ENCODE peak calls at places on chromosomes 16 and 17, in ten cellular contexts. B, X, P, F, L, D, J, U, E and O are unnamed samples.
A peak's percentile ranks its signal among the peaks of the same experiment; 100 is the strongest.

GRCh38 chr17:78337244-78338109 is 22.4 kb downstream of the SOCS3 start:
- DNase-seq in B (no peak), X (peak; percentile 93), P (no peak), F (no peak), L (peak; percentile 85), D (no peak), J (peak; percentile 64), U (no peak), E (no peak), O (no peak)

GRCh38 chr16:83992624-83993023 is 24.6 kb downstream of the NECAB2 start:
- DNase-seq in B (no peak), X (peak; percentile 71), P (peak; percentile 25), F (peak; percentile 71), L (no peak), D (peak; percentile 25), J (no peak), U (no peak), E (peak; percentile 71), O (peak; percentile 46)

GRCh38 chr17:79485991-79486390 is 124.9 kb downstream of the RBFOX3 start:
- DNase-seq in B (no peak), X (no peak), P (no peak), F (no peak), L (no peak), D (no peak), J (no peak), U (no peak), E (no peak), O (no peak)

GRCh38 chr17:40303009-40303657 is 5.8 kb upstream of the RARA start:
- DNase-seq in B (peak; percentile 54), X (peak; percentile 82), P (peak; percentile 93), F (peak; percentile 64), L (peak; percentile 64), D (peak; percentile 66), J (peak; percentile 62), U (no peak), E (no peak), O (no peak)

GRCh38 chr16:87194172-87194571 is 123.0 kb downstream of the C16orf95 start:
- DNase-seq in B (no peak), X (no peak), P (no peak), F (no peak), L (no peak), D (no peak), J (no peak), U (no peak), E (no peak), O (no peak)

GRCh38 chr16:58732545-58733247 is 1.4 kb downstream of the GOT2 start:
- DNase-seq in B (no peak), X (peak; percentile 42), P (no peak), F (no peak), L (no peak), D (no peak), J (no peak), U (no peak), E (no peak), O (no peak)

GRCh38 chr17:30790279-30790678 is 34.2 kb downstream of the CRLF3 start:
- DNase-seq in B (no peak), X (no peak), P (no peak), F (no peak), L (no peak), D (no peak), J (no peak), U (no peak), E (no peak), O (no peak)

GRCh38 chr17:63774982-63775290 is 966 bp downstream of the DDX42 start:
- DNase-seq in B (no peak), X (peak; percentile 21), P (no peak), F (no peak), L (no peak), D (no peak), J (no peak), U (no peak), E (no peak), O (no peak)

GRCh38 chr17:39118674-39119419 is 32.6 kb downstream of the PLXDC1 start:
- DNase-seq in B (no peak), X (no peak), P (no peak), F (no peak), L (no peak), D (no peak), J (no peak), U (no peak), E (no peak), O (no peak)

GRCh38 chr17:39122982-39123381 is 28.5 kb downstream of the PLXDC1 start:
- DNase-seq in B (no peak), X (no peak), P (no peak), F (no peak), L (no peak), D (no peak), J (no peak), U (no peak), E (no peak), O (no peak)

GRCh38 chr17:39125143-39125875 is 26.1 kb downstream of the PLXDC1 start:
- DNase-seq in B (no peak), X (no peak), P (no peak), F (no peak), L (no peak), D (no peak), J (no peak), U (no peak), E (no peak), O (no peak)

GRCh38 chr17:39123627-39124026 is 27.8 kb downstream of the PLXDC1 start:
- DNase-seq in B (no peak), X (no peak), P (no peak), F (no peak), L (no peak), D (no peak), J (no peak), U (peak; percentile 62), E (no peak), O (no peak)
- H3K4me3 ChIP-seq in B (no peak overlapping the region), X (no peak overlapping the region), P (no peak overlapping the region), F (no peak overlapping the region), L (no peak overlapping the region), D (no peak overlapping the region), J (no peak overlapping the region), U (no peak overlapping the region), E (no peak overlapping the region), O (no peak overlapping the region)

GRCh38 chr17:81480140-81480917 is 32.3 kb downstream of the ACTG1 start:
- DNase-seq in B (no peak), X (peak; percentile 76), P (peak; percentile 56), F (no peak), L (no peak), D (no peak), J (no peak), U (no peak), E (peak; percentile 60), O (no peak)

GRCh38 chr17:81479672-81480071 is 32.9 kb downstream of the ACTG1 start:
- DNase-seq in B (no peak), X (no peak), P (no peak), F (no peak), L (no peak), D (no peak), J (no peak), U (no peak), E (no peak), O (no peak)

GRCh38 chr17:81481815-81482505 is 30.6 kb downstream of the ACTG1 start:
- DNase-seq in B (no peak), X (no peak), P (no peak), F (no peak), L (no peak), D (no peak), J (no peak), U (no peak), E (no peak), O (no peak)

GRCh38 chr17:81482673-81483072 is 29.9 kb downstream of the ACTG1 start:
- DNase-seq in B (no peak), X (no peak), P (no peak), F (no peak), L (no peak), D (no peak), J (no peak), U (no peak), E (no peak), O (no peak)

GRCh38 chr17:81481011-81481799 is 31.4 kb downstream of the ACTG1 start:
- DNase-seq in B (peak; percentile 78), X (peak; percentile 46), P (peak; percentile 53), F (peak; percentile 44), L (peak; percentile 29), D (peak; percentile 44), J (peak; percentile 57), U (peak; percentile 68), E (peak; percentile 88), O (no peak)
- TF ChIP-seq POLR2A in B (no peak), X (no peak), P (no peak), F (no peak), L (no peak), D (no peak), J (no peak), U (no peak), E (no peak), O (no peak)

GRCh38 chr17:82242977-82243647 is 14.3 kb downstream of the SLC16A3 start:
- DNase-seq in B (peak; percentile 88), X (peak; percentile 83), P (peak; percentile 83), F (peak; percentile 86), L (no peak), D (peak; percentile 91), J (peak; percentile 65), U (peak; percentile 85), E (peak; percentile 86), O (peak; percentile 94)

GRCh38 chr17:82242698-82242976 is 13.8 kb downstream of the SLC16A3 start:
- DNase-seq in B (no peak), X (no peak), P (no peak), F (no peak), L (no peak), D (no peak), J (no peak), U (no peak), E (no peak), O (no peak)

GRCh38 chr17:82240506-82241182 is 11.8 kb downstream of the SLC16A3 start:
- DNase-seq in B (no peak), X (no peak), P (no peak), F (no peak), L (no peak), D (peak; percentile 38), J (no peak), U (no peak), E (no peak), O (no peak)

GRCh38 chr17:82241183-82241925 is 12.5 kb downstream of the SLC16A3 start:
- DNase-seq in B (peak; percentile 69), X (peak; percentile 36), P (peak; percentile 67), F (no peak), L (peak; percentile 50), D (peak; percentile 81), J (peak; percentile 68), U (peak; percentile 66), E (peak; percentile 91), O (peak; percentile 88)

DNA sequence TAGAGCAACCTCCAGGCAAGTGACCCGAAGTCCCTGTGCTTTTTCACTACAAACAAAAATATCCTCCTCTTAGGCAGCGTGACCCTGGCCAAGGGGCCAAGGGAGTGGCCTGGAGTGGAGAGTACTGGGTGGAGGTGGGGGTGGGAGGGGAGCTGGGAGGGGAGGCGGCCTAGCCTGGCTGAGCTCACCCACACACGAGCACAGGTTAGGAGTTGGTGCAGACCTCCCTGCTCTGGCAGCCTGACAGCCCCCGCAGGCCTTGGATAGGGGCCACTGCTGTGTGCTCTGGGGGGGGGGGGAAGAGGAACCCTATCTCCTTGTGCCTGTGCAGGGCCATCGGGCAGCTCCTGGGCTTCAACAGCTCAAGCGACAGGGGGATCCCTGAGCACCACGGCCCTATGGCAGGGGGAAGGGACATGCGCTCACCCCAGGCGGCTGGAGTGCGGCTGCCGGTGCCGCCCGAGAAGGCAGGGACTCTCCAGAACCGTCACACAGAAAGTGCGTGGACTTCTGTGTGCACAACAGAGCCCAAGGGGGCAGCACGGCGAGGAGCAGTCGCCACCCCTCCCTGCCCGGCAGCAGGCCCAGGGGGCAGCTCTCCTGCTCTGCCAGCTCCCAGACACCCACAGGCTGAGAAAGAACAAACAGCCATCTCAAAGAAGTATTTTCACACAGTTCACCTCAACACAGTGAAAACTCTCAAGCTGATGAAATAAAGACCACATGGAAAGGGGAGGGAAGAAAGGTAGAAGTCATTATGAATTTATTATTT is 13.3 kb downstream of the SLC16A3 start:
- DNase-seq in B (no peak), X (no peak), P (no peak), F (no peak), L (no peak), D (peak; percentile 82), J (peak; percentile 22), U (no peak), E (peak; percentile 70), O (peak; percentile 84)
- H3K4me1 ChIP-seq in B (peaks cover 75% of the 10 kb centered on the region), X (peaks cover 37% of the 10 kb centered on the region), P (peaks cover 95% of the 10 kb centered on the region), F (peaks cover 49% of the 10 kb centered on the region), L (peaks cover 3% of the 10 kb centered on the region), D (peaks cover 77% of the 10 kb centered on the region), J (peaks cover 58% of the 10 kb centered on the region), U (peaks cover 56% of the 10 kb centered on the region), E (peaks cover 51% of the 10 kb centered on the region), O (peaks cover 4% of the 10 kb centered on the region)

DNA sequence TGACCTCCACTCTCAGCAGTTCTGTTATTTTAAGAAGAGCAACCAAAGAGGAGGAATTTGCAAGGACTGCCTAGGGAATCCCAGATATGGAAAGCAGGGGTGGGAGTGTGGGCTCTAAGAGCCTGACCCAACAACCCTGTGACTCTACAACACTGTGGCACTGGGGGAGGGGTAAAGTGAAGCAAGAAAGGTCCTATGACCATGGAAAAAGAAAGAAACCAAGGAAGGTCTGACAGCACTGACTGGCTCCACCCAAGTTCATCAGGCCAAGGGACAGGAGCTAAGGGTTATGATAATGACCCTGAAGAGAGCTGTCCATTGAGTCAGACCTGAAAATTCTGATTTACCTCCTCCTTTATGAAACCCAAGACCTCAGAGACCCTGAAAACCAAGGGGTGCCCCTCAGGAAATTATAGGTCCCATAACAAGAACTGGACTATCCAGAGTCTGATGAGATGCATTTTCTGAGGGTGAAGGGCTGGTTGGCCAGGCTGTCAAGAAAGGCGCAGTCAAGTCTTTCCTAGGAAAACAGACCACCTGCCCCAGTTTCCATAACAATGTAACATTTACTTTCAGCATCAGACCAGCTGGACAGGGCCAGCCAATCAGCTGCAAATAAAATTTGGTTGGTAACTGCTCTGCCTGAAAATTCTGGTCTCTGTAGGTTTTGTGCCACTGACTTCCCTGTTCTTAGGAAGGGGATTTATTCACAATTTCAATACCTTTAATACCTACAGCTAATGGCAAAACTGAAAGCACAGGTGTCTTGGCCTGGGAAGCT is 53.8 kb upstream of the MTMR4 start:
- DNase-seq in B (no peak), X (no peak), P (no peak), F (no peak), L (no peak), D (no peak), J (no peak), U (no peak), E (no peak), O (no peak)
- H3K4me3 ChIP-seq in B (no peak overlapping the region), X (no peak overlapping the region), P (no peak overlapping the region), F (no peak overlapping the region), L (no peak overlapping the region), D (no peak overlapping the region), J (no peak overlapping the region), U (no peak overlapping the region), E (no peak overlapping the region), O (no peak overlapping the region)